ENCODE peak calls at places on chromosomes 7 and 10, in seven cellular contexts. One of them, this sample, is unnamed.

GRCh38 chr10:73744690-73744994 is 470 bp downstream of the SEC24C start:
- DNase-seq in glutamatergic neuron: peak; percentile 67
- DNase-seq in T1000: peak; percentile 43
- DNase-seq in germinal center: peak; percentile 41
- DNase-seq in epithelial cell of esophagus: peak; percentile 66
- DNase-seq in CMK: peak; percentile 25
- DNase-seq in NAMALWA: peak; percentile 65
- DNase-seq in this sample: peak; percentile 75

GRCh38 chr7:46567858-46568257 is 646.8 kb upstream of the IGFBP3 start:
- DNase-seq in T1000: no peak
- DNase-seq in glutamatergic neuron: no peak
- DNase-seq in epithelial cell of esophagus: no peak
- DNase-seq in NAMALWA: no peak
- DNase-seq in CMK: no peak
- DNase-seq in germinal center: no peak
- DNase-seq in this sample: no peak

GRCh38 chr7:140540142-140540777 is 61.0 kb upstream of the MKRN1 start:
- DNase-seq in glutamatergic neuron: no peak
- DNase-seq in CMK: no peak
- DNase-seq in epithelial cell of esophagus: no peak
- DNase-seq in germinal center: no peak
- DNase-seq in NAMALWA: no peak
- DNase-seq in T1000: no peak
- DNase-seq in this sample: no peak

GRCh38 chr7:92737706-92738105 is 98.7 kb downstream of the CDK6 start:
- DNase-seq in NAMALWA: no peak
- DNase-seq in CMK: no peak
- DNase-seq in glutamatergic neuron: no peak
- DNase-seq in T1000: no peak
- DNase-seq in epithelial cell of esophagus: no peak
- DNase-seq in germinal center: no peak
- DNase-seq in this sample: no peak

GRCh38 chr10:101536800-101537199 is 51.3 kb downstream of the POLL start:
- DNase-seq in germinal center: peak; percentile 47
- DNase-seq in glutamatergic neuron: no peak
- DNase-seq in CMK: peak; percentile 34
- DNase-seq in NAMALWA: peak; percentile 56
- DNase-seq in epithelial cell of esophagus: peak; percentile 57
- DNase-seq in T1000: no peak
- DNase-seq in this sample: no peak

GRCh38 chr10:117462424-117462792 is 80.1 kb upstream of the EMX2 start:
- DNase-seq in CMK: no peak
- DNase-seq in T1000: no peak
- DNase-seq in glutamatergic neuron: no peak
- DNase-seq in germinal center: no peak
- DNase-seq in NAMALWA: no peak
- DNase-seq in epithelial cell of esophagus: no peak
- DNase-seq in this sample: no peak

GRCh38 chr10:49613882-49614241 is at the start of gene CHAT:
- DNase-seq in NAMALWA: no peak
- DNase-seq in glutamatergic neuron: no peak
- DNase-seq in epithelial cell of esophagus: no peak
- DNase-seq in CMK: no peak
- DNase-seq in germinal center: no peak
- DNase-seq in T1000: no peak
- DNase-seq in this sample: peak; percentile 26

GRCh38 chr10:61136151-61136550 is 192.2 kb upstream of the RHOBTB1 start:
- DNase-seq in epithelial cell of esophagus: peak; percentile 33
- DNase-seq in T1000: no peak
- DNase-seq in CMK: no peak
- DNase-seq in NAMALWA: peak; percentile 43
- DNase-seq in glutamatergic neuron: no peak
- DNase-seq in germinal center: peak; percentile 7
- DNase-seq in this sample: no peak

GRCh38 chr7:20238268-20238753 is 21.1 kb upstream of the MACC1 start:
- DNase-seq in glutamatergic neuron: no peak
- DNase-seq in NAMALWA: no peak
- DNase-seq in T1000: no peak
- DNase-seq in CMK: no peak
- DNase-seq in epithelial cell of esophagus: no peak
- DNase-seq in germinal center: no peak
- DNase-seq in this sample: no peak

GRCh38 chr7:69781412-69781846 is 183.2 kb downstream of the AUTS2 start:
- DNase-seq in germinal center: no peak
- DNase-seq in CMK: no peak
- DNase-seq in epithelial cell of esophagus: no peak
- DNase-seq in glutamatergic neuron: no peak
- DNase-seq in NAMALWA: no peak
- DNase-seq in T1000: no peak
- DNase-seq in this sample: peak; percentile 75

GRCh38 chr10:504131-504611 is 185.3 kb downstream of the DIP2C start:
- DNase-seq in NAMALWA: no peak
- DNase-seq in CMK: no peak
- DNase-seq in epithelial cell of esophagus: no peak
- DNase-seq in glutamatergic neuron: no peak
- DNase-seq in T1000: no peak
- DNase-seq in germinal center: no peak
- DNase-seq in this sample: peak; percentile 56

GRCh38 chr10:59098811-59099452 is 77.5 kb upstream of the PHYHIPL start:
- DNase-seq in T1000: no peak
- DNase-seq in glutamatergic neuron: no peak
- DNase-seq in NAMALWA: no peak
- DNase-seq in CMK: no peak
- DNase-seq in germinal center: no peak
- DNase-seq in epithelial cell of esophagus: no peak
- DNase-seq in this sample: no peak

This sample was measured in sigmoid colon.